ENCODE peak calls at places on chromosome 18, in four cellular contexts. H is adrenal gland, F is heart left ventricle, Q is astrocyte. S is an unnamed sample.

GRCh38 chr18:78739843-78740677 is 239.6 kb upstream of the SALL3 start:
- DNase-seq in F (no peak), H (no peak), Q (no peak), S (no peak)

GRCh38 chr18:79697178-79697577 is 17.6 kb downstream of the CTDP1 start:
- DNase-seq in Q (no peak), H (no peak), F (no peak), S (no peak)

GRCh38 chr18:47997338-47997780 is 66.9 kb upstream of the SMAD2 start:
- DNase-seq in Q (no peak), H (no peak), F (no peak), S (peak)

GRCh38 chr18:7174359-7175107 is 56.4 kb upstream of the LRRC30 start:
- DNase-seq in Q (no peak), H (peak), F (no peak), S (no peak)

GRCh38 chr18:908631-909621 is 4.3 kb downstream of the ADCYAP1 start:
- DNase-seq in Q (no peak), F (no peak), H (no peak), S (no peak)

GRCh38 chr18:79856119-79857080 is 58.7 kb downstream of the KCNG2 start:
- DNase-seq in H (peak), F (no peak), Q (no peak), S (peak)

GRCh38 chr18:48670751-48671560 is 132.1 kb downstream of the CTIF start:
- DNase-seq in H (no peak), F (no peak), Q (no peak), S (no peak)

GRCh38 chr18:59229681-59230443 is 9.9 kb downstream of the GRP start:
- DNase-seq in Q (no peak), H (no peak), F (no peak), S (no peak)

GRCh38 chr18:13216092-13216582 is 2.4 kb upstream of the LDLRAD4 start:
- DNase-seq in H (peak), Q (peak), F (peak), S (peak)

GRCh38 chr18:57644540-57644939 is 22.9 kb upstream of the NARS1 start:
- DNase-seq in F (no peak), H (no peak), Q (no peak), S (no peak)

GRCh38 chr18:28189400-28190239 is 12.7 kb upstream of the CDH2 start:
- DNase-seq in Q (peak), F (no peak), H (peak), S (peak)

GRCh38 chr18:48683197-48683596 is 144.4 kb downstream of the CTIF start:
- DNase-seq in H (no peak), Q (no peak), F (no peak), S (no peak)

GRCh38 chr18:58257461-58257860 is 213.4 kb downstream of the NEDD4L start:
- DNase-seq in F (no peak), Q (peak), H (no peak), S (no peak)

GRCh38 chr18:21052385-21052784 is 59.2 kb downstream of the ROCK1 start:
- DNase-seq in H (no peak), F (no peak), Q (no peak), S (no peak)

GRCh38 chr18:21051615-21052014 is 60.0 kb downstream of the ROCK1 start:
- DNase-seq in H (no peak), Q (no peak), F (no peak), S (no peak)

GRCh38 chr18:21056545-21056944 is 55.1 kb downstream of the ROCK1 start:
- DNase-seq in H (no peak), F (no peak), Q (no peak), S (no peak)

GRCh38 chr18:21054252-21054821 is 57.3 kb downstream of the ROCK1 start:
- DNase-seq in H (no peak), Q (no peak), F (no peak), S (no peak)

GRCh38 chr18:21053127-21053526 is 58.5 kb downstream of the ROCK1 start:
- DNase-seq in Q (peak), H (peak), F (no peak), S (peak)
- H3K27ac ChIP-seq in Q (peak), H (peak), F (no peak), S (peak)

GRCh38 chr18:77032121-77032758 is 100.3 kb downstream of the MBP start:
- DNase-seq in F (no peak), Q (peak), H (no peak), S (no peak)

GRCh38 chr18:77033575-77033974 is 99.0 kb downstream of the MBP start:
- DNase-seq in Q (no peak), F (no peak), H (no peak), S (no peak)

GRCh38 chr18:77025831-77026363 is 106.7 kb downstream of the MBP start:
- DNase-seq in H (no peak), F (no peak), Q (no peak), S (no peak)

GRCh38 chr18:77031662-77032061 is 100.9 kb downstream of the MBP start:
- DNase-seq in Q (no peak), H (no peak), F (no peak), S (no peak)

GRCh38 chr18:77030201-77030600 is 102.4 kb downstream of the MBP start:
- DNase-seq in H (no peak), F (no peak), Q (no peak), S (no peak)
- H3K27ac ChIP-seq in H (no peak), F (no peak), Q (no peak), S (no peak)

GRCh38 chr18:50819727-50820378 is at the start of gene MRO:
- DNase-seq in F (peak), Q (peak), H (peak), S (peak)
- H3K27ac ChIP-seq in F (peak), Q (no peak), H (peak), S (peak)

DNA sequence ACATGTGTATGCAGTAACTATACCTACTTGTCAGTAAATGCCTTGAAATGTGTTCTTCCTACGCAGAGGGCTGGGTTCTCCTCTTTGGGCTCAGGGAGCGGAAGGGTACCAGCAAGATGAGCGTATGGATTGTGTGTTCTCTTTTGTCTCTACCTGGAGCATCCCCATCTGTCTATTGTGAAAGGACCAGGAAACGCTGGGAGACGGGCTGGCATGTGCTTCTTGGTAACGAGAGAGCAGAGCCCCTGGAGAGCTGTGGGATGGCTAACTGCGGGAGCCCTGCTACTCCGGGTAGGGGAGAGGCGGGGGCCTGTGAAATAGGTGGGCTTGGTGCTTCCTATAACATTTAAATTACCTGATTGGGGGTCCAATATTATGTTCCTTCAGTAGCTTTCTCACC is 80.9 kb downstream of the BCL2 start:
- DNase-seq in Q (no peak), F (no peak), H (no peak), S (no peak)
- H3K27ac ChIP-seq in Q (peak), F (peak), H (no peak), S (peak)

GRCh38 chr18:62717059-62717849 is 1.9 kb downstream of the PHLPP1 start:
- DNase-seq in Q (peak), H (peak), F (no peak), S (peak)
- H3K27ac ChIP-seq in Q (peak), H (peak), F (peak), S (peak)

DNA sequence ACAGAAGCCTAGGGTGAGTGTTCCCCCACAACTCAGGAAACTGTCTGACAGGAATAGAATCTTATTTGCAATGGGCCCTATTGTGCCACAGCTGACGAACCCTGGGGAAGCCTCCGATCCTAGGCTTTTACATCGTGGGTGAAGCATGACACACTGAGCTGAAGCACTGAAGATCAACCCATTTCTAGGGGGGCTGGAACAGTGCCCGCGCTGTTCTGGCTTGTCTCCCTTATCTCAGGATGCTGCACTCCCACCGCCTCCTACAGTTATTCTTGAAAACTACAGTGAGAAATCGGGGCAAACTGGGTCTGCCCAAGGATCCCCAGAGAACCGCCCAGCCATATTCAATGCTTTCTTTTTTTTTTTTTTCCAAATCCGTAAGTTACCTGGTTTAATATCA is 41.1 kb downstream of the NETO1 start:
- DNase-seq in H (no peak), Q (no peak), F (no peak), S (no peak)
- H3K27ac ChIP-seq in H (no peak), Q (no peak), F (no peak), S (no peak)

GRCh38 chr18:72104851-72105250 is 439.3 kb downstream of the CBLN2 start:
- DNase-seq in F (no peak), Q (no peak), H (no peak), S (no peak)

DNA sequence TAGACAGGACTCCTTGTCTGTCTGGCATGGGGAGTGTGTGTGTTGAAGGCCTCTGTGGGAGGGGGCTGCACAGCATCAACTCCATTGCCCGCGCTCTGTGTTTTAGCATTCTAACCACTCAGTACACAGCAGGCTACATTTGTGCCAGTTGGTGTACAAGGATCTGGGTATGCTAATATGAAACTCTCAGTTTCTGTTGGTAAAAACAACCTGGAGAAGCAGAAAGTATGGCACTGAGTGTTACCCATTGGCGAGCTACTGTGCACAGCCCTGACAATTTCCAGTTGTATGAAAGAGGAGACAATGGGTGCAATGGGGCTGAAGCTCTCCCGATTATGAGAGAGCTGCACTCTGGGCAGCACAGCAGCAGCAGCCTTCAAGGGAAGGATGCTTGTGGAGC is 443.7 kb downstream of the CBLN2 start:
- DNase-seq in Q (no peak), F (no peak), H (no peak), S (no peak)
- H3K27ac ChIP-seq in Q (no peak), F (no peak), H (no peak), S (no peak)

GRCh38 chr18:2681993-2682603 is 26.6 kb downstream of the SMCHD1 start:
- DNase-seq in Q (no peak), H (no peak), F (no peak), S (no peak)

GRCh38 chr18:2683055-2683454 is 27.5 kb downstream of the SMCHD1 start:
- DNase-seq in Q (no peak), H (no peak), F (no peak), S (no peak)

DNA sequence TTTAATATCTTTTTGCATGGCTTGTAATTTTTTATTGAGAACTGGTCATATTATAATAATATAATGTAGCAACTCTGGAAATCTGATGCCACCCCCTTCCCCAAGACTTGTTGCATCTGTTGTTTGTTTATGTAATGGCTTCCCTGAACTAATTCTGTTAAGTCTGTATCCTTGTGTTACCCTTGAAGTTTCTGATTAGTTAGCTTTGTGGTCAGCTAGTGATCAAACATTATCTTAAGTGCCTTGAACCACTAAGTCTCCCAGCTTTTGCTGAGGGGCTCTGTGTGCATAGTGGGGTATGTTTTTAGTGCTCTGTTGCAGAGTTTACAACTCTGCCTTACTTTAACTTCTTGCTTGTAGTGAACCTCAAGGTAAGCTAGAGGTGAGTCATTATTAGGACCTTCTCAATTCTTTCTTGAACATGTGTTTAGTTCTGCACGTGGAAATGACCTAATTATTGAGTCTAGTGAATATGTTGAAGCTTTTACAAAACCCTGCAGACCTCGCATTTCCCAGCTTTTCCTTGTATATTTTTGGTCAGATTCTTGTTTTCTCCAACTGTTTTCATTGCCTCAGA is 24.8 kb downstream of the SMCHD1 start:
- DNase-seq in F (no peak), H (no peak), Q (no peak), S (no peak)
- H3K27ac ChIP-seq in F (no peak), H (no peak), Q (no peak), S (no peak)

S was measured in A549.